ENCODE peak calls at places on chromosomes 13 and 19, in ten cellular contexts. One of them, this sample, is unnamed.

GRCh38 chr19:1389033-1389940 is 5.6 kb downstream of the NDUFS7 start:
- DNase-seq in suprapubic skin: no peak
- DNase-seq in cardiac muscle cell: no peak
- DNase-seq in hepatocyte: no peak
- DNase-seq in fibroblast of lung: no peak
- DNase-seq in left ventricle myocardium inferior: no peak
- DNase-seq in thyroid gland: no peak
- DNase-seq in BE2C: no peak
- DNase-seq in aorta: no peak
- DNase-seq in breast epithelium: no peak
- DNase-seq in this sample: no peak

GRCh38 chr13:29758591-29759114 is 91.8 kb downstream of the UBL3 start:
- DNase-seq in left ventricle myocardium inferior: no peak
- DNase-seq in breast epithelium: no peak
- DNase-seq in BE2C: no peak
- DNase-seq in suprapubic skin: no peak
- DNase-seq in aorta: peak; percentile 85
- DNase-seq in cardiac muscle cell: no peak
- DNase-seq in thyroid gland: no peak
- DNase-seq in hepatocyte: no peak
- DNase-seq in fibroblast of lung: no peak
- DNase-seq in this sample: no peak

GRCh38 chr19:54188224-54188871 is 1.0 kb downstream of the MBOAT7 start:
- DNase-seq in thyroid gland: no peak
- DNase-seq in suprapubic skin: no peak
- DNase-seq in left ventricle myocardium inferior: no peak
- DNase-seq in cardiac muscle cell: no peak
- DNase-seq in aorta: peak; percentile 58
- DNase-seq in BE2C: no peak
- DNase-seq in fibroblast of lung: peak; percentile 84
- DNase-seq in hepatocyte: peak; percentile 79
- DNase-seq in breast epithelium: no peak
- DNase-seq in this sample: no peak

GRCh38 chr19:1271528-1272422 is 2.6 kb downstream of the CIRBP start:
- DNase-seq in breast epithelium: no peak
- DNase-seq in thyroid gland: no peak
- DNase-seq in left ventricle myocardium inferior: no peak
- DNase-seq in hepatocyte: no peak
- DNase-seq in fibroblast of lung: no peak
- DNase-seq in BE2C: no peak
- DNase-seq in suprapubic skin: no peak
- DNase-seq in aorta: no peak
- DNase-seq in cardiac muscle cell: no peak
- DNase-seq in this sample: no peak

GRCh38 chr19:45767881-45768643 is 990 bp downstream of the SIX5 start:
- DNase-seq in BE2C: no peak
- DNase-seq in hepatocyte: peak; percentile 83
- DNase-seq in fibroblast of lung: peak; percentile 78
- DNase-seq in suprapubic skin: peak; percentile 88
- DNase-seq in thyroid gland: peak; percentile 86
- DNase-seq in left ventricle myocardium inferior: peak; percentile 76
- DNase-seq in cardiac muscle cell: peak; percentile 74
- DNase-seq in breast epithelium: peak; percentile 74
- DNase-seq in aorta: peak; percentile 79
- DNase-seq in this sample: peak; percentile 86

GRCh38 chr19:27694361-27695055 is 1518.4 kb downstream of the UQCRFS1 start:
- DNase-seq in thyroid gland: no peak
- DNase-seq in hepatocyte: no peak
- DNase-seq in fibroblast of lung: no peak
- DNase-seq in aorta: no peak
- DNase-seq in suprapubic skin: no peak
- DNase-seq in BE2C: no peak
- DNase-seq in breast epithelium: no peak
- DNase-seq in cardiac muscle cell: no peak
- DNase-seq in left ventricle myocardium inferior: no peak
- DNase-seq in this sample: no peak

GRCh38 chr19:23795462-23795861 is 36.8 kb upstream of the ZNF681 start:
- DNase-seq in suprapubic skin: no peak
- DNase-seq in fibroblast of lung: no peak
- DNase-seq in BE2C: no peak
- DNase-seq in cardiac muscle cell: no peak
- DNase-seq in left ventricle myocardium inferior: no peak
- DNase-seq in aorta: no peak
- DNase-seq in thyroid gland: no peak
- DNase-seq in breast epithelium: no peak
- DNase-seq in hepatocyte: no peak
- DNase-seq in this sample: no peak

GRCh38 chr13:52765991-52766390 is 26.4 kb upstream of the CNMD start:
- DNase-seq in thyroid gland: no peak
- DNase-seq in hepatocyte: no peak
- DNase-seq in aorta: no peak
- DNase-seq in BE2C: no peak
- DNase-seq in suprapubic skin: no peak
- DNase-seq in fibroblast of lung: no peak
- DNase-seq in breast epithelium: no peak
- DNase-seq in cardiac muscle cell: no peak
- DNase-seq in left ventricle myocardium inferior: no peak
- DNase-seq in this sample: no peak

GRCh38 chr19:2325261-2326046 is 2.9 kb downstream of the LSM7 start:
- DNase-seq in hepatocyte: no peak
- DNase-seq in suprapubic skin: no peak
- DNase-seq in aorta: no peak
- DNase-seq in breast epithelium: no peak
- DNase-seq in thyroid gland: no peak
- DNase-seq in fibroblast of lung: no peak
- DNase-seq in cardiac muscle cell: no peak
- DNase-seq in BE2C: no peak
- DNase-seq in left ventricle myocardium inferior: no peak
- DNase-seq in this sample: no peak

GRCh38 chr13:45238945-45239795 is 38.3 kb upstream of the KCTD4 start:
- DNase-seq in cardiac muscle cell: no peak
- DNase-seq in thyroid gland: no peak
- DNase-seq in suprapubic skin: no peak
- DNase-seq in breast epithelium: no peak
- DNase-seq in BE2C: no peak
- DNase-seq in aorta: no peak
- DNase-seq in left ventricle myocardium inferior: no peak
- DNase-seq in fibroblast of lung: peak; percentile 77
- DNase-seq in hepatocyte: no peak
- DNase-seq in this sample: no peak

GRCh38 chr13:59444210-59444857 is 719.4 kb downstream of the DIAPH3 start:
- DNase-seq in breast epithelium: no peak
- DNase-seq in thyroid gland: peak; percentile 27
- DNase-seq in left ventricle myocardium inferior: no peak
- DNase-seq in hepatocyte: no peak
- DNase-seq in fibroblast of lung: peak; percentile 42
- DNase-seq in suprapubic skin: no peak
- DNase-seq in BE2C: no peak
- DNase-seq in aorta: no peak
- DNase-seq in cardiac muscle cell: no peak
- DNase-seq in this sample: no peak

GRCh38 chr13:59442461-59442860 is 721.3 kb downstream of the DIAPH3 start:
- DNase-seq in suprapubic skin: no peak
- DNase-seq in fibroblast of lung: no peak
- DNase-seq in BE2C: no peak
- DNase-seq in hepatocyte: no peak
- DNase-seq in aorta: no peak
- DNase-seq in thyroid gland: no peak
- DNase-seq in left ventricle myocardium inferior: no peak
- DNase-seq in breast epithelium: no peak
- DNase-seq in cardiac muscle cell: no peak
- DNase-seq in this sample: no peak

GRCh38 chr13:59441596-59442280 is 722.0 kb downstream of the DIAPH3 start:
- DNase-seq in suprapubic skin: no peak
- DNase-seq in hepatocyte: no peak
- DNase-seq in fibroblast of lung: no peak
- DNase-seq in BE2C: no peak
- DNase-seq in thyroid gland: no peak
- DNase-seq in aorta: no peak
- DNase-seq in cardiac muscle cell: no peak
- DNase-seq in left ventricle myocardium inferior: no peak
- DNase-seq in breast epithelium: no peak
- DNase-seq in this sample: no peak

GRCh38 chr13:59445812-59446211 is 717.9 kb downstream of the DIAPH3 start:
- DNase-seq in thyroid gland: no peak
- DNase-seq in hepatocyte: no peak
- DNase-seq in breast epithelium: no peak
- DNase-seq in suprapubic skin: no peak
- DNase-seq in left ventricle myocardium inferior: no peak
- DNase-seq in aorta: no peak
- DNase-seq in fibroblast of lung: no peak
- DNase-seq in cardiac muscle cell: no peak
- DNase-seq in BE2C: no peak
- DNase-seq in this sample: no peak

GRCh38 chr13:59442946-59443345 is 720.8 kb downstream of the DIAPH3 start:
- DNase-seq in left ventricle myocardium inferior: no peak
- DNase-seq in aorta: no peak
- DNase-seq in fibroblast of lung: no peak
- DNase-seq in thyroid gland: no peak
- DNase-seq in breast epithelium: no peak
- DNase-seq in cardiac muscle cell: no peak
- DNase-seq in BE2C: no peak
- DNase-seq in suprapubic skin: no peak
- DNase-seq in hepatocyte: no peak
- DNase-seq in this sample: no peak
- H3K4me1 ChIP-seq in left ventricle myocardium inferior: peaks cover 5% of the 10 kb centered on the region
- H3K4me1 ChIP-seq in aorta: no peaks in the 10 kb centered on the region
- H3K4me1 ChIP-seq in fibroblast of lung: no peaks in the 10 kb centered on the region
- H3K4me1 ChIP-seq in thyroid gland: peaks cover 2% of the 10 kb centered on the region
- H3K4me1 ChIP-seq in breast epithelium: no peaks in the 10 kb centered on the region
- H3K4me1 ChIP-seq in cardiac muscle cell: no peaks in the 10 kb centered on the region
- H3K4me1 ChIP-seq in BE2C: peaks cover 27% of the 10 kb centered on the region
- H3K4me1 ChIP-seq in suprapubic skin: no peaks in the 10 kb centered on the region
- H3K4me1 ChIP-seq in hepatocyte: no peaks in the 10 kb centered on the region
- H3K4me1 ChIP-seq in this sample: no peaks in the 10 kb centered on the region

GRCh38 chr19:50001775-50002174 is 23.4 kb downstream of the VRK3 start:
- DNase-seq in fibroblast of lung: no peak
- DNase-seq in hepatocyte: no peak
- DNase-seq in left ventricle myocardium inferior: no peak
- DNase-seq in aorta: no peak
- DNase-seq in cardiac muscle cell: no peak
- DNase-seq in thyroid gland: no peak
- DNase-seq in suprapubic skin: no peak
- DNase-seq in breast epithelium: no peak
- DNase-seq in BE2C: no peak
- DNase-seq in this sample: no peak
- H3K36me3 ChIP-seq in fibroblast of lung: peaks cover 19% of the 10 kb centered on the region
- H3K36me3 ChIP-seq in hepatocyte: no peaks in the 10 kb centered on the region
- H3K36me3 ChIP-seq in left ventricle myocardium inferior: peaks cover 95% of the 10 kb centered on the region
- H3K36me3 ChIP-seq in aorta: no peaks in the 10 kb centered on the region
- H3K36me3 ChIP-seq in cardiac muscle cell: peaks cover 6% of the 10 kb centered on the region
- H3K36me3 ChIP-seq in thyroid gland: peaks cover 65% of the 10 kb centered on the region
- H3K36me3 ChIP-seq in suprapubic skin: peaks cover 91% of the 10 kb centered on the region
- H3K36me3 ChIP-seq in breast epithelium: peaks cover 8% of the 10 kb centered on the region
- H3K36me3 ChIP-seq in BE2C: peaks cover 21% of the 10 kb centered on the region
- H3K36me3 ChIP-seq in this sample: peaks cover 60% of the 10 kb centered on the region

DNA sequence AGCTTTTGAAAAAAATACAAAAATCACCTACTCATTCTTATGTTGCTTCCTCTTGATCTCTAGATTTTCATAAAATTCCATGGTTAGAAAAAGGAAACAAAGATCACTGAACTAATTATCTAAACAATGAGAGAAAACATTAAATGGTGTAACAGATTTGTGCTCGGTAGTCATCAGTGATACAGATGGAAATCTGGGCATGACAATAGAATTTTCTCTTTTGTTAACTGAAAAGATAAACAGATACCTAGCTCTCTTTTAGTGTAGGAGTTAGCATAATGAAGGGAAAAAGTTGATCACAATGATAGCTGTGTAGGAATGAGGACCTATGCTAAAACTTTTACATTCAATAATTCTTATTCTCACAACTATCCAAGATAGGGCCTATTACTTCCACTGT is 103.7 kb downstream of the TBC1D4 start:
- DNase-seq in cardiac muscle cell: no peak
- DNase-seq in aorta: no peak
- DNase-seq in left ventricle myocardium inferior: no peak
- DNase-seq in breast epithelium: no peak
- DNase-seq in suprapubic skin: no peak
- DNase-seq in hepatocyte: no peak
- DNase-seq in fibroblast of lung: no peak
- DNase-seq in BE2C: no peak
- DNase-seq in thyroid gland: no peak
- DNase-seq in this sample: no peak
- H3K4me1 ChIP-seq in cardiac muscle cell: peaks cover 12% of the 10 kb centered on the region
- H3K4me1 ChIP-seq in aorta: no peaks in the 10 kb centered on the region
- H3K4me1 ChIP-seq in left ventricle myocardium inferior: peaks cover 53% of the 10 kb centered on the region
- H3K4me1 ChIP-seq in breast epithelium: no peaks in the 10 kb centered on the region
- H3K4me1 ChIP-seq in suprapubic skin: peaks cover 4% of the 10 kb centered on the region
- H3K4me1 ChIP-seq in hepatocyte: no peaks in the 10 kb centered on the region
- H3K4me1 ChIP-seq in fibroblast of lung: no peaks in the 10 kb centered on the region
- H3K4me1 ChIP-seq in BE2C: peaks cover 16% of the 10 kb centered on the region
- H3K4me1 ChIP-seq in thyroid gland: peaks cover 4% of the 10 kb centered on the region
- H3K4me1 ChIP-seq in this sample: no peaks in the 10 kb centered on the region

DNA sequence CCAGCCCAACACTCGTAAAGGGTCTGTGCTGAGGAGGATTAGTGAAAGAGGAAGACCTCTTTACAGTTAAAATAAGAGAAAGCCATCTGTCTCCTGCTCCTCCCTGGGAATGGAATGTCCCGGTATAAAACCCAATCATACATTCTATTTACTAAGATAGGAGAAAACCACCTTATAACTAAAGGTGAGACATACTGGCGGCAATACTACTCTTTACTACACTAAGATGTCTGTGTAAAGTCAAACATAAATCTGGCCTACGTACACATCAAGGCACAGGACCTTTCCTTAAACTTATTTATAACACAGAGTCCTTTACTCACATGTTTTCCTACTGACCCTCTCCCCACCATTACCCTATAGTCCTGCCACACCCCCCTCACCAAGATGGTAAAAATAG is 3.3 kb downstream of the ZNF350 start:
- DNase-seq in breast epithelium: no peak
- DNase-seq in fibroblast of lung: no peak
- DNase-seq in left ventricle myocardium inferior: no peak
- DNase-seq in BE2C: no peak
- DNase-seq in cardiac muscle cell: no peak
- DNase-seq in suprapubic skin: no peak
- DNase-seq in thyroid gland: no peak
- DNase-seq in hepatocyte: no peak
- DNase-seq in aorta: no peak
- DNase-seq in this sample: no peak
- H3K36me3 ChIP-seq in breast epithelium: no peaks in the 10 kb centered on the region
- H3K36me3 ChIP-seq in fibroblast of lung: no peaks in the 10 kb centered on the region
- H3K36me3 ChIP-seq in left ventricle myocardium inferior: peaks cover 43% of the 10 kb centered on the region
- H3K36me3 ChIP-seq in BE2C: no peaks in the 10 kb centered on the region
- H3K36me3 ChIP-seq in cardiac muscle cell: no peaks in the 10 kb centered on the region
- H3K36me3 ChIP-seq in suprapubic skin: peaks cover 28% of the 10 kb centered on the region
- H3K36me3 ChIP-seq in thyroid gland: peaks cover 10% of the 10 kb centered on the region
- H3K36me3 ChIP-seq in hepatocyte: no peaks in the 10 kb centered on the region
- H3K36me3 ChIP-seq in aorta: peaks cover 10% of the 10 kb centered on the region
- H3K36me3 ChIP-seq in this sample: peaks cover 5% of the 10 kb centered on the region

GRCh38 chr19:29941828-29942403 is at the start of gene URI1:
- DNase-seq in breast epithelium: peak; percentile 92
- DNase-seq in suprapubic skin: peak; percentile 91
- DNase-seq in left ventricle myocardium inferior: peak; percentile 92
- DNase-seq in BE2C: peak; percentile 94
- DNase-seq in cardiac muscle cell: peak; percentile 93
- DNase-seq in hepatocyte: peak; percentile 95
- DNase-seq in thyroid gland: peak; percentile 89
- DNase-seq in fibroblast of lung: peak; percentile 75
- DNase-seq in aorta: peak; percentile 93
- DNase-seq in this sample: peak; percentile 75
- H3K4me1 ChIP-seq in breast epithelium: no peaks in the 10 kb centered on the region
- H3K4me1 ChIP-seq in suprapubic skin: peaks cover 48% of the 10 kb centered on the region
- H3K4me1 ChIP-seq in left ventricle myocardium inferior: peaks cover 42% of the 10 kb centered on the region
- H3K4me1 ChIP-seq in BE2C: peaks cover 5% of the 10 kb centered on the region
- H3K4me1 ChIP-seq in cardiac muscle cell: no peaks in the 10 kb centered on the region
- H3K4me1 ChIP-seq in hepatocyte: peaks cover 23% of the 10 kb centered on the region
- H3K4me1 ChIP-seq in thyroid gland: peaks cover 14% of the 10 kb centered on the region
- H3K4me1 ChIP-seq in fibroblast of lung: peaks cover 3% of the 10 kb centered on the region
- H3K4me1 ChIP-seq in aorta: peaks cover 4% of the 10 kb centered on the region
- H3K4me1 ChIP-seq in this sample: peaks cover 24% of the 10 kb centered on the region

This sample was measured in RWPE2.